ENCODE peak calls at places on chromosomes 13 and 19, in five cellular contexts. F, E, Z, C and B are unnamed samples.
A peak's percentile ranks its signal among the peaks of the same experiment; 100 is the strongest.

GRCh38 chr13:98407575-98407974 is 169.3 kb downstream of the STK24 start:
- DNase-seq in F (no peak), E (no peak), Z (no peak), C (no peak), B (no peak)

GRCh38 chr19:3404324-3405260 is 38.2 kb downstream of the NFIC start:
- DNase-seq in F (no peak), E (peak; percentile 72), Z (peak; percentile 66), C (peak; percentile 90), B (no peak)

GRCh38 chr13:71368301-71368700 is 498.7 kb downstream of the DACH1 start:
- DNase-seq in F (no peak), E (no peak), Z (no peak), C (no peak), B (no peak)

GRCh38 chr13:85828094-85828684 is 29.0 kb upstream of the SLITRK6 start:
- DNase-seq in F (no peak), E (peak; percentile 6), Z (no peak), C (peak; percentile 44), B (no peak)

GRCh38 chr19:10517361-10517759 is at the start of gene S1PR5:
- DNase-seq in F (no peak), E (no peak), Z (no peak), C (no peak), B (no peak)

GRCh38 chr19:18020212-18021067 is 12.5 kb downstream of the ARRDC2 start:
- DNase-seq in F (no peak), E (peak; percentile 61), Z (peak; percentile 75), C (peak; percentile 52), B (no peak)

GRCh38 chr13:106176103-106176502 is 359.4 kb downstream of the EFNB2 start:
- DNase-seq in F (no peak), E (no peak), Z (no peak), C (peak; percentile 22), B (no peak)

GRCh38 chr19:703651-704446 is 4.9 kb upstream of the PALM start:
- DNase-seq in F (no peak), E (peak; percentile 41), Z (peak; percentile 84), C (peak; percentile 67), B (peak; percentile 96)

GRCh38 chr13:84844473-84844872 is 954.7 kb downstream of the SLITRK6 start:
- DNase-seq in F (no peak), E (no peak), Z (no peak), C (peak; percentile 16), B (no peak)

GRCh38 chr19:43780706-43781525 is at the start of gene KCNN4:
- DNase-seq in F (no peak), E (peak; percentile 68), Z (peak; percentile 88), C (peak; percentile 19), B (peak; percentile 78)

GRCh38 chr19:57633832-57634131 is 814 bp downstream of the ZNF211 start:
- DNase-seq in F (no peak), E (no peak), Z (no peak), C (no peak), B (no peak)

GRCh38 chr19:4267101-4267900 is 11.8 kb upstream of the SHD start:
- DNase-seq in F (no peak), E (peak; percentile 10), Z (peak; percentile 68), C (peak; percentile 57), B (peak; percentile 73)

GRCh38 chr19:17579523-17580244 is 24.2 kb downstream of the COLGALT1 start:
- DNase-seq in F (no peak), E (peak; percentile 40), Z (peak; percentile 78), C (peak; percentile 67), B (no peak)

GRCh38 chr13:43730642-43731041 is 56.1 kb downstream of the ENOX1 start:
- DNase-seq in F (no peak), E (peak; percentile 36), Z (peak; percentile 14), C (peak; percentile 64), B (no peak)

GRCh38 chr19:10760268-10760944 is 42.5 kb downstream of the DNM2 start:
- DNase-seq in F (peak; percentile 47), E (no peak), Z (peak; percentile 49), C (no peak), B (no peak)

GRCh38 chr19:18392417-18392816 is 5.0 kb downstream of the LRRC25 start:
- DNase-seq in F (no peak), E (no peak), Z (peak; percentile 59), C (peak; percentile 75), B (no peak)

GRCh38 chr13:47598340-47598911 is 402.6 kb downstream of the SUCLA2 start:
- DNase-seq in F (no peak), E (no peak), Z (no peak), C (peak; percentile 27), B (no peak)
- TF ChIP-seq CTCF in F (no peak), E (peak; percentile 5), Z (no peak), C (peak; percentile 32), B (no peak)

GRCh38 chr13:26719356-26719945 is 41.1 kb downstream of the GPR12 start:
- DNase-seq in F (no peak), E (no peak), Z (no peak), C (no peak), B (peak; percentile 21)
- TF ChIP-seq CTCF in F (no peak), E (peak; percentile 44), Z (no peak), C (peak; percentile 26), B (peak; percentile 4)

GRCh38 chr19:30334841-30335240 is 37.3 kb upstream of the ZNF536 start:
- DNase-seq in F (no peak), E (no peak), Z (no peak), C (no peak), B (no peak)
- TF ChIP-seq CTCF in F (no peak), E (no peak), Z (no peak), C (no peak), B (no peak)

GRCh38 chr19:28726533-28726932 is 486.4 kb downstream of the UQCRFS1 start:
- DNase-seq in F (no peak), E (no peak), Z (no peak), C (no peak), B (no peak)

GRCh38 chr19:28731577-28731976 is 481.4 kb downstream of the UQCRFS1 start:
- DNase-seq in F (no peak), E (no peak), Z (no peak), C (no peak), B (no peak)

GRCh38 chr19:28731113-28731512 is 481.8 kb downstream of the UQCRFS1 start:
- DNase-seq in F (no peak), E (no peak), Z (no peak), C (no peak), B (no peak)

GRCh38 chr19:28727133-28727834 is 485.7 kb downstream of the UQCRFS1 start:
- DNase-seq in F (no peak), E (no peak), Z (no peak), C (peak; percentile 21), B (no peak)

DNA sequence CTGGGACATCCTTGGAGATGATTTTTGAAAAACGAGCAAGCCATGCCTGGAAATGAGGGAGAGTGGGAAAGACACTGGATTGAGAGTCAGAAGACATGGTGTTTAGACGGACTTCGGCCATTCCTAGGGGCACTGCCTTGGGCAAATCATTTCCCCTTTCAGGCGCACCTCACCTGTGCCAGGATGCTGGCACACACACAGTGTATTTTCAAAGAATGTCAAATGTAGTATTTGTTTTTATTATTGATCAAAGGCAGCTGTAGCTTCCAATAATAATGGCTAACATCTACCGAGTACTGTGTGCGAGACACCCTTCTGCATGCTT is 485.2 kb downstream of the UQCRFS1 start:
- DNase-seq in F (no peak), E (no peak), Z (no peak), C (no peak), B (no peak)
- TF ChIP-seq CTCF in F (no peak), E (no peak), Z (no peak), C (no peak), B (no peak)

GRCh38 chr19:36009220-36009619 is 607 bp upstream of the SYNE4 start:
- DNase-seq in F (no peak), E (peak; percentile 40), Z (peak; percentile 76), C (peak; percentile 58), B (no peak)

GRCh38 chr19:36008336-36008978 is at the start of gene SYNE4:
- DNase-seq in F (no peak), E (no peak), Z (peak; percentile 76), C (no peak), B (no peak)

GRCh38 chr19:36001605-36002004 is 6.6 kb downstream of the SDHAF1 start:
- DNase-seq in F (no peak), E (no peak), Z (no peak), C (no peak), B (no peak)

GRCh38 chr19:36006955-36007354 is 1.7 kb downstream of the SYNE4 start:
- DNase-seq in F (no peak), E (no peak), Z (no peak), C (no peak), B (no peak)

GRCh38 chr19:36003284-36003683 is 5.3 kb downstream of the SYNE4 start:
- DNase-seq in F (no peak), E (no peak), Z (no peak), C (no peak), B (no peak)
- TF ChIP-seq CTCF in F (no peak), E (no peak), Z (no peak), C (no peak), B (no peak)

GRCh38 chr13:41411536-41411935 is 45.8 kb upstream of the RGCC start:
- DNase-seq in F (no peak), E (peak; percentile 62), Z (no peak), C (peak; percentile 76), B (peak; percentile 46)
- TF ChIP-seq CTCF in F (peak; percentile 42), E (peak; percentile 64), Z (no peak), C (peak; percentile 41), B (no peak)

GRCh38 chr19:48258350-48258749 is 2.6 kb upstream of the CARD8 start:
- DNase-seq in F (peak; percentile 16), E (no peak), Z (no peak), C (peak; percentile 34), B (no peak)
- TF ChIP-seq CTCF in F (no peak), E (no peak), Z (no peak), C (no peak), B (no peak)